ENCODE peak calls at places on chromosome 4, in eight cellular contexts. O is Calu3; Q is NCI-H1092; Z is cardiac fibroblast; A is Caco-2; M is endothelial cell; L is epithelial cell of esophagus; E is stimulated activated CD4-positive, alpha-beta T cell treated with anti-CD3 and anti-CD28 coated beads, Interleukin-15, amount 100 ng/mL, for 1 hour. U is an unnamed sample.

GRCh38 chr4:163548481-163549243 is 54.2 kb downstream of the TMA16 start:
- DNase-seq in O (peak), Q (no peak), Z (peak), A (no peak), M (peak), L (peak), E (no peak), U (no peak)

GRCh38 chr4:69523385-69524132 is 27.9 kb upstream of the UGT2B4 start:
- DNase-seq in O (no peak), Q (no peak), Z (no peak), A (no peak), M (no peak), L (no peak), E (no peak), U (no peak)

GRCh38 chr4:187598246-187598645 is 397.3 kb upstream of the ZFP42 start:
- DNase-seq in O (no peak), Q (no peak), Z (peak), A (no peak), M (no peak), L (no peak), E (no peak), U (no peak)

GRCh38 chr4:5824635-5825034 is 68.3 kb downstream of the CRMP1 start:
- DNase-seq in O (no peak), Q (no peak), Z (peak), A (no peak), M (peak), L (peak), E (no peak), U (no peak)

GRCh38 chr4:141352328-141352727 is 131.6 kb downstream of the ZNF330 start:
- DNase-seq in O (no peak), Q (no peak), Z (no peak), A (no peak), M (no peak), L (peak), E (no peak), U (no peak)

GRCh38 chr4:15717647-15718416 is 15.0 kb downstream of the BST1 start:
- DNase-seq in O (no peak), Q (no peak), Z (no peak), A (no peak), M (no peak), L (no peak), E (no peak), U (no peak)

GRCh38 chr4:155419266-155419665 is 42.5 kb upstream of the MAP9 start:
- DNase-seq in O (no peak), Q (no peak), Z (peak), A (no peak), M (no peak), L (peak), E (no peak), U (no peak)

GRCh38 chr4:105509291-105509690 is 35.4 kb upstream of the PPA2 start:
- DNase-seq in O (no peak), Q (no peak), Z (no peak), A (no peak), M (no peak), L (no peak), E (no peak), U (no peak)

GRCh38 chr4:155603360-155603891 is 63.2 kb upstream of the GUCY1A1 start:
- DNase-seq in O (no peak), Q (no peak), Z (no peak), A (no peak), M (no peak), L (peak), E (no peak), U (no peak)

GRCh38 chr4:55398461-55398860 is 2.7 kb downstream of the TMEM165 start:
- DNase-seq in O (no peak), Q (no peak), Z (peak), A (no peak), M (no peak), L (peak), E (no peak), U (no peak)

GRCh38 chr4:119536572-119537528 is 91.8 kb downstream of the PDE5A start:
- DNase-seq in O (no peak), Q (no peak), Z (peak), A (no peak), M (no peak), L (peak), E (no peak), U (no peak)

GRCh38 chr4:76377922-76378321 is 43.0 kb downstream of the CCDC158 start:
- DNase-seq in O (peak), Q (no peak), Z (peak), A (peak), M (peak), L (peak), E (peak), U (peak)

GRCh38 chr4:152575533-152575932 is 39.6 kb upstream of the FBXW7 start:
- DNase-seq in O (peak), Q (no peak), Z (no peak), A (no peak), M (no peak), L (no peak), E (no peak), U (no peak)

GRCh38 chr4:26410385-26411293 is 79.6 kb downstream of the CCKAR start:
- DNase-seq in O (peak), Q (peak), Z (peak), A (no peak), M (peak), L (peak), E (no peak), U (no peak)

GRCh38 chr4:94603170-94603747 is 151.5 kb downstream of the PDLIM5 start:
- DNase-seq in O (no peak), Q (no peak), Z (peak), A (no peak), M (no peak), L (peak), E (no peak), U (no peak)

GRCh38 chr4:121462660-121463261 is 81.9 kb upstream of the QRFPR start:
- DNase-seq in O (peak), Q (peak), Z (peak), A (peak), M (peak), L (peak), E (no peak), U (no peak)

GRCh38 chr4:6251365-6251764 is 18.3 kb upstream of the WFS1 start:
- DNase-seq in O (no peak), Q (no peak), Z (no peak), A (no peak), M (no peak), L (no peak), E (no peak), U (no peak)

GRCh38 chr4:185096032-185096653 is 46.9 kb upstream of the SLC25A4 start:
- DNase-seq in O (peak), Q (peak), Z (peak), A (no peak), M (peak), L (peak), E (no peak), U (no peak)

GRCh38 chr4:163701915-163702314 is 207.4 kb downstream of the TMA16 start:
- DNase-seq in O (no peak), Q (no peak), Z (peak), A (no peak), M (no peak), L (peak), E (no peak), U (no peak)

GRCh38 chr4:155017426-155017825 is 191.0 kb upstream of the NPY2R start:
- DNase-seq in O (no peak), Q (no peak), Z (peak), A (no peak), M (no peak), L (no peak), E (no peak), U (no peak)

GRCh38 chr4:74413265-74413664 is 31.7 kb upstream of the AREG start:
- DNase-seq in O (no peak), Q (no peak), Z (no peak), A (no peak), M (no peak), L (no peak), E (no peak), U (no peak)

GRCh38 chr4:72909461-72909860 is 160.1 kb downstream of the COX18 start:
- DNase-seq in O (peak), Q (no peak), Z (no peak), A (peak), M (peak), L (peak), E (no peak), U (no peak)

GRCh38 chr4:70688795-70689231 is 481 bp downstream of the UTP3 start:
- DNase-seq in O (no peak), Q (no peak), Z (no peak), A (no peak), M (no peak), L (peak), E (no peak), U (peak)

GRCh38 chr4:11748169-11748872 is 319.6 kb upstream of the HS3ST1 start:
- DNase-seq in O (no peak), Q (no peak), Z (peak), A (no peak), M (no peak), L (peak), E (no peak), U (no peak)

GRCh38 chr4:3218824-3219760 is 29.9 kb upstream of the MSANTD1 start:
- DNase-seq in O (no peak), Q (no peak), Z (no peak), A (no peak), M (no peak), L (no peak), E (no peak), U (no peak)

GRCh38 chr4:139540161-139540560 is 15.9 kb downstream of the SETD7 start:
- DNase-seq in O (no peak), Q (no peak), Z (peak), A (no peak), M (no peak), L (no peak), E (no peak), U (no peak)

GRCh38 chr4:37244583-37245390 is at the start of gene NWD2:
- DNase-seq in O (peak), Q (no peak), Z (peak), A (no peak), M (peak), L (peak), E (no peak), U (no peak)

GRCh38 chr4:176549161-176549865 is 229.5 kb downstream of the SPCS3 start:
- DNase-seq in O (no peak), Q (no peak), Z (peak), A (no peak), M (no peak), L (peak), E (no peak), U (no peak)

GRCh38 chr4:72997409-72997808 is 72.1 kb downstream of the COX18 start:
- DNase-seq in O (peak), Q (no peak), Z (peak), A (no peak), M (no peak), L (peak), E (no peak), U (no peak)

GRCh38 chr4:102586644-102587021 is 85.5 kb downstream of the NFKB1 start:
- DNase-seq in O (no peak), Q (no peak), Z (no peak), A (no peak), M (no peak), L (no peak), E (no peak), U (peak)

GRCh38 chr4:153488006-153488718 is 22.0 kb downstream of the TMEM131L start:
- DNase-seq in O (no peak), Q (no peak), Z (peak), A (no peak), M (no peak), L (peak), E (peak), U (peak)

GRCh38 chr4:152165146-152165545 is 370.7 kb downstream of the FBXW7 start:
- DNase-seq in O (no peak), Q (no peak), Z (peak), A (no peak), M (peak), L (peak), E (no peak), U (no peak)

GRCh38 chr4:2127609-2128300 is 68.6 kb downstream of the NAT8L start:
- DNase-seq in O (no peak), Q (no peak), Z (no peak), A (no peak), M (no peak), L (no peak), E (no peak), U (no peak)

GRCh38 chr4:54085284-54085683 is 14.7 kb upstream of the GSX2 start:
- DNase-seq in O (no peak), Q (no peak), Z (peak), A (no peak), M (no peak), L (peak), E (no peak), U (no peak)

GRCh38 chr4:121898150-121898549 is 27.9 kb upstream of the BBS7 start:
- DNase-seq in O (peak), Q (no peak), Z (no peak), A (no peak), M (no peak), L (peak), E (no peak), U (no peak)